ENCODE peak calls at places on chromosomes 11 and 22, in four cellular contexts. K, O, T and Y are unnamed samples.

GRCh38 chr11:70243912-70244652 is 26.4 kb upstream of the PPFIA1 start:
- DNase-seq in K (no peak), O (no peak), T (no peak), Y (no peak)

GRCh38 chr11:70424765-70425164 is 26.4 kb downstream of the CTTN start:
- DNase-seq in K (no peak), O (no peak), T (no peak), Y (no peak)

GRCh38 chr11:14358729-14359439 is at the start of gene RRAS2:
- DNase-seq in K (peak), O (peak), T (peak), Y (peak)

GRCh38 chr11:84261707-84262106 is 975.5 kb upstream of the CCDC90B start:
- DNase-seq in K (no peak), O (peak), T (no peak), Y (no peak)

GRCh38 chr22:37173709-37174108 is 14.3 kb downstream of the C1QTNF6 start:
- DNase-seq in K (no peak), O (no peak), T (no peak), Y (no peak)

GRCh38 chr11:98107736-98108135 is 913.0 kb upstream of the CNTN5 start:
- DNase-seq in K (no peak), O (no peak), T (no peak), Y (no peak)

GRCh38 chr11:47565340-47566165 is at the start of gene PTPMT1:
- DNase-seq in K (no peak), O (peak), T (peak), Y (peak)

GRCh38 chr11:127919206-127920000 is 668.0 kb downstream of the ETS1 start:
- DNase-seq in K (no peak), O (no peak), T (no peak), Y (no peak)